ENCODE peak calls at places on chromosomes 5 and 9, in eight cellular contexts. L is CD8-positive, alpha-beta T cell; D is IMR-90; Z is colonic mucosa; E is heart left ventricle; O is AG04450; M is lung; V is astrocyte. U is an unnamed sample.

GRCh38 chr5:62283856-62284255 is 22.1 kb upstream of the KIF2A start:
- DNase-seq in L (no peak), D (no peak), Z (no peak), E (no peak), O (no peak), M (no peak), V (no peak), U (no peak)

GRCh38 chr5:76733049-76733417 is 17.1 kb downstream of the F2R start:
- DNase-seq in L (no peak), D (no peak), Z (no peak), E (no peak), O (no peak), M (no peak), V (no peak), U (no peak)

GRCh38 chr5:4387295-4387694 is 752.8 kb upstream of the ADAMTS16 start:
- DNase-seq in L (no peak), D (no peak), Z (no peak), E (no peak), O (no peak), M (no peak), V (peak; percentile 53), U (no peak)

GRCh38 chr5:168468836-168469235 is 17.4 kb upstream of the RARS1 start:
- DNase-seq in L (no peak), D (peak; percentile 93), Z (no peak), E (no peak), O (peak; percentile 52), M (no peak), V (peak; percentile 89), U (no peak)

GRCh38 chr5:130549884-130550552 is 615.0 kb downstream of the HINT1 start:
- DNase-seq in L (no peak), D (no peak), Z (no peak), E (no peak), O (no peak), M (no peak), V (peak; percentile 86), U (no peak)

GRCh38 chr5:135276151-135276550 is 122.9 kb downstream of the MACROH2A1 start:
- DNase-seq in L (no peak), D (no peak), Z (no peak), E (no peak), O (no peak), M (no peak), V (no peak), U (no peak)

GRCh38 chr5:171989276-171989675 is 17.2 kb downstream of the FBXW11 start:
- DNase-seq in L (no peak), D (peak; percentile 33), Z (no peak), E (no peak), O (no peak), M (no peak), V (peak; percentile 76), U (no peak)

GRCh38 chr9:94656190-94656589 is 16.9 kb upstream of the FBP1 start:
- DNase-seq in L (no peak), D (no peak), Z (no peak), E (no peak), O (no peak), M (peak; percentile 39), V (no peak), U (no peak)

GRCh38 chr5:138346889-138347288 is 5.6 kb upstream of the KDM3B start:
- DNase-seq in L (no peak), D (no peak), Z (no peak), E (no peak), O (no peak), M (no peak), V (no peak), U (no peak)

GRCh38 chr5:7805379-7805778 is 45.6 kb downstream of the CFAP90 start:
- DNase-seq in L (no peak), D (peak; percentile 2), Z (no peak), E (no peak), O (no peak), M (no peak), V (no peak), U (no peak)

GRCh38 chr9:5621327-5621726 is 7.6 kb upstream of the RIC1 start:
- DNase-seq in L (no peak), D (peak; percentile 87), Z (no peak), E (no peak), O (no peak), M (no peak), V (peak; percentile 81), U (no peak)

GRCh38 chr5:30981576-30981975 is 211.9 kb upstream of the CDH6 start:
- DNase-seq in L (no peak), D (peak; percentile 65), Z (no peak), E (no peak), O (no peak), M (no peak), V (peak; percentile 63), U (no peak)

DNA sequence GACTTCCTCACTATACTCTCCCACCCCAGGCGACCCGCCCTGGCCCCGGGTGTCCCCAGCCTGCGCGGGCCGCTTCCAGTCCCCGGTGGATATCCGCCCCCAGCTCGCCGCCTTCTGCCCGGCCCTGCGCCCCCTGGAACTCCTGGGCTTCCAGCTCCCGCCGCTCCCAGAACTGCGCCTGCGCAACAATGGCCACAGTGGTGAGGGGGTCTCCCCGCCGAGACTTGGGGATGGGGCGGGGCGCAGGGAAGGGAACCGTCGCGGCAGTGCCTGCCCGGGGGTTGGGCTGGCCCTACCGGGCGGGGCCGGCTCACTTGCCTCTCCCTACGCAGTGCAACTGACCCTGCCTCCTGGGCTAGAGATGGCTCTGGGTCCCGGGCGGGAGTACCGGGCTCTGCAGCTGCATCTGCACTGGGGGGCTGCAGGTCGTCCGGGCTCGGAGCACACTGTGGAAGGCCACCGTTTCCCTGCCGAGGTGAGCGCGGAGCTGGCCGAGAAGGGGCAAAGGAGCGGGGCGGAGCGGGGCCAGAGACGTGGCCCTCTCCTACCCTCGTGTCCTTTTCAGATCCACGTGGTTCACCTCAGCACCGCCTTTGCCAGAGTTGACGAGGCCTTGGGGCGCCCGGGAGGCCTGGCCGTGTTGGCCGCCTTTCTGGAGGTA is 2.1 kb downstream of the CA9 start:
- DNase-seq in L (no peak), D (no peak), Z (peak; percentile 57), E (no peak), O (no peak), M (no peak), V (no peak), U (peak; percentile 49)
- H3K4me3 ChIP-seq in L (peak overlapping the region; percentile 62), D (peak overlapping the region; percentile 12), Z (peak overlapping the region; percentile 44), E (peak overlapping the region; percentile 56), O (peak overlapping the region; percentile 51), M (peak overlapping the region; percentile 22), V (peak overlapping the region; percentile 48), U (peak overlapping the region; percentile 61)

GRCh38 chr5:12274236-12274635 is 370.0 kb upstream of the CTNND2 start:
- DNase-seq in L (no peak), D (no peak), Z (no peak), E (no peak), O (no peak), M (no peak), V (no peak), U (no peak)
- H3K9me3 ChIP-seq in L (no peaks in the 10 kb centered on the region), D (peaks cover 9% of the 10 kb centered on the region), Z (no peaks in the 10 kb centered on the region), E (no peaks in the 10 kb centered on the region), O (peaks cover 2% of the 10 kb centered on the region), M (no peaks in the 10 kb centered on the region), V (no peaks in the 10 kb centered on the region), U (no peaks in the 10 kb centered on the region)

GRCh38 chr5:160036243-160036642 is 27.3 kb downstream of the TTC1 start:
- DNase-seq in L (no peak), D (no peak), Z (no peak), E (peak; percentile 16), O (no peak), M (no peak), V (no peak), U (no peak)

GRCh38 chr5:160029540-160030139 is 20.7 kb downstream of the TTC1 start:
- DNase-seq in L (no peak), D (no peak), Z (no peak), E (no peak), O (no peak), M (no peak), V (no peak), U (no peak)

GRCh38 chr5:160029004-160029403 is 20.1 kb downstream of the TTC1 start:
- DNase-seq in L (no peak), D (peak; percentile 53), Z (no peak), E (no peak), O (no peak), M (no peak), V (no peak), U (no peak)

GRCh38 chr5:160033546-160034252 is 24.8 kb downstream of the TTC1 start:
- DNase-seq in L (no peak), D (no peak), Z (no peak), E (no peak), O (no peak), M (no peak), V (no peak), U (no peak)

DNA sequence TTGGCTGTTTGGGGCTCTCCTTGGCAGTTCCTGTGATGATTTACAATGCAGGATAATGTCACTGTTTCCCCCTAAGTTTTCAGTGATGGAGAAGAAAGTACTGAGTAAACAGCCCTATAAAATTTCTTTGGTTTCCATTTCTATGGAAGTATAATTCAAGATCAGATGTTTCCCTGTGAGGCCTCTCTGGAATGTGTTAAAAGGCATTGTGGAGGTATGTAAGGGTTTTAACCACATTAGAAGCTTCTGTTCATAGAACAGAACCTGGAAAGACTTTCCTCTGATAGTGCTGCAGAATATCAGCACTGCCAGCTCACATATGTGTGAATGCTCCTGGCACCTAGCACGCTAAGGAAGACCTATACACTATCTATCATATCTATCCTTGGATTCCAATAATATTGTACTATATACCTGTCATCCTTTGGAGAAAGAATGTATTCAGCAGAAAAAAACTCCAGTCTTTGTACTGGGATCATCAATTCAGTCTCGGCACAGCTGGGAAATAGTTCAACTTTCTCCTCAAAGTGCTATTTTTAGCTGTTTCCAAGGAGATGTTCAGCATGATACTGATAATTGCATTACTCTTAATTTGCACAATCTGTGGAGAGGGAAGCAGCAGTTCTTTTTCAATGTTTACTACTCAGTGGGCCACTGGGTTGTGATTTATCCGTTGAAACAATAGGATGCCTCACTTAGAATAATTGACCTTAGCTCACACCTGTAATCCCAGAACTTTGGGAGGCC is 21.9 kb downstream of the TTC1 start:
- DNase-seq in L (no peak), D (peak; percentile 10), Z (no peak), E (no peak), O (no peak), M (no peak), V (peak; percentile 71), U (no peak)
- H3K27ac ChIP-seq in L (no peak overlapping the region), D (no peak overlapping the region), Z (no peak overlapping the region), E (no peak overlapping the region), O (no peak overlapping the region), M (no peak overlapping the region), V (no peak overlapping the region), U (no peak overlapping the region)

GRCh38 chr9:112378441-112379176 is 1.3 kb upstream of the HSDL2 start:
- DNase-seq in L (no peak), D (no peak), Z (peak; percentile 51), E (no peak), O (no peak), M (no peak), V (no peak), U (no peak)

GRCh38 chr9:112377087-112377486 is 2.8 kb upstream of the HSDL2 start:
- DNase-seq in L (no peak), D (no peak), Z (no peak), E (no peak), O (no peak), M (no peak), V (no peak), U (no peak)

GRCh38 chr9:112380102-112380581 is at the start of gene HSDL2:
- DNase-seq in L (no peak), D (peak; percentile 28), Z (peak; percentile 67), E (peak; percentile 60), O (no peak), M (no peak), V (peak; percentile 19), U (no peak)

GRCh38 chr9:112379177-112380101 is 469 bp upstream of the HSDL2 start:
- DNase-seq in L (peak; percentile 99), D (peak; percentile 97), Z (peak; percentile 100), E (peak; percentile 99), O (peak; percentile 95), M (peak; percentile 100), V (peak; percentile 93), U (peak; percentile 100)

GRCh38 chr9:112377684-112378344 is 2.1 kb upstream of the HSDL2 start:
- DNase-seq in L (no peak), D (no peak), Z (no peak), E (no peak), O (no peak), M (no peak), V (no peak), U (no peak)
- H3K4me3 ChIP-seq in L (no peak overlapping the region), D (no peak overlapping the region), Z (no peak overlapping the region), E (peak overlapping the region; percentile 95), O (peak overlapping the region; percentile 91), M (no peak overlapping the region), V (no peak overlapping the region), U (no peak overlapping the region)

U was measured in heart right ventricle.